ENCODE peak calls at places on chromosomes 12 and 14, in five cellular contexts. T is suprapubic skin, L is HCT116, O is A549, J is ovary. M is an unnamed sample.

GRCh38 chr12:82841379-82841778 is 154.7 kb downstream of the TMTC2 start:
- DNase-seq in T (no peak), L (no peak), O (no peak), J (no peak), M (no peak)

GRCh38 chr12:24233519-24234246 is 284.2 kb upstream of the SOX5 start:
- DNase-seq in O (no peak), T (no peak), J (no peak), L (no peak), M (no peak)

GRCh38 chr14:77529963-77530362 is 31.3 kb upstream of the ISM2 start:
- DNase-seq in T (no peak), J (no peak), L (no peak), O (no peak), M (no peak)

GRCh38 chr14:49089078-49089477 is 497.1 kb downstream of the RPS29 start:
- DNase-seq in T (no peak), O (no peak), J (no peak), L (no peak), M (no peak)

GRCh38 chr12:46711756-46712155 is 114.0 kb downstream of the SLC38A4 start:
- DNase-seq in O (no peak), L (no peak), T (no peak), J (no peak), M (no peak)

GRCh38 chr14:91891721-91892220 is 24.4 kb upstream of the TC2N start:
- DNase-seq in J (no peak), T (no peak), L (no peak), O (no peak), M (no peak)

GRCh38 chr12:104573-105081 is 38.1 kb downstream of the IQSEC3 start:
- DNase-seq in O (no peak), L (no peak), T (no peak), J (peak; percentile 31), M (no peak)

GRCh38 chr14:77041837-77042557 is 13.5 kb upstream of the IRF2BPL start:
- DNase-seq in T (no peak), J (peak; percentile 65), O (no peak), L (no peak), M (no peak)

GRCh38 chr14:75673345-75673744 is 12.3 kb downstream of the TTLL5 start:
- DNase-seq in L (no peak), J (no peak), O (no peak), T (no peak), M (no peak)

GRCh38 chr14:69769623-69770022 is 2.7 kb downstream of the SRSF5 start:
- DNase-seq in O (no peak), J (peak; percentile 21), L (no peak), T (no peak), M (no peak)

GRCh38 chr12:108666326-108666995 is 32.8 kb upstream of the SELPLG start:
- DNase-seq in O (no peak), T (peak; percentile 82), J (no peak), L (no peak), M (no peak)

GRCh38 chr12:93146278-93146939 is 217.3 kb upstream of the EEA1 start:
- DNase-seq in L (no peak), T (no peak), J (no peak), O (no peak), M (no peak)

GRCh38 chr14:81164167-81164774 is 56.5 kb downstream of the GTF2A1 start:
- DNase-seq in J (no peak), T (no peak), O (peak; percentile 82), L (peak; percentile 83), M (no peak)

GRCh38 chr14:30251557-30252100 is 307.3 kb upstream of the G2E3 start:
- DNase-seq in J (no peak), L (no peak), T (no peak), O (no peak), M (no peak)

GRCh38 chr12:121060149-121061001 is 21.3 kb upstream of the OASL start:
- DNase-seq in J (peak; percentile 49), L (peak; percentile 67), T (no peak), O (peak; percentile 76), M (no peak)

GRCh38 chr12:32440120-32440865 is 40.9 kb downstream of the FGD4 start:
- DNase-seq in J (no peak), O (no peak), L (no peak), T (no peak), M (no peak)

GRCh38 chr12:11823043-11823442 is 173.6 kb downstream of the ETV6 start:
- DNase-seq in L (no peak), O (no peak), T (no peak), J (no peak), M (no peak)

GRCh38 chr12:121576851-121577391 is 3.9 kb downstream of the KDM2B start:
- DNase-seq in L (no peak), O (peak; percentile 73), T (no peak), J (no peak), M (no peak)

GRCh38 chr14:77625360-77625759 is 8.9 kb upstream of the SPTLC2 start:
- DNase-seq in L (no peak), T (no peak), J (no peak), O (no peak), M (no peak)

GRCh38 chr14:106372870-106373657 is 846.7 kb downstream of the TMEM121 start:
- DNase-seq in J (peak; percentile 18), T (no peak), O (peak; percentile 51), L (peak; percentile 7), M (no peak)

GRCh38 chr14:99579903-99580570 is 24.0 kb downstream of the CCDC85C start:
- DNase-seq in L (peak; percentile 47), J (no peak), O (peak; percentile 89), T (no peak), M (no peak)

GRCh38 chr12:6312529-6313325 is 2.2 kb downstream of the PLEKHG6 start:
- DNase-seq in T (peak; percentile 75), O (no peak), L (no peak), J (no peak), M (no peak)

GRCh38 chr12:15276088-15276698 is 46.1 kb upstream of the PTPRO start:
- DNase-seq in J (no peak), T (no peak), O (peak; percentile 48), L (peak; percentile 16), M (no peak)

GRCh38 chr12:81992461-81992860 is 233.3 kb upstream of the PPFIA2 start:
- DNase-seq in O (peak; percentile 15), L (peak; percentile 21), T (no peak), J (no peak), M (no peak)

GRCh38 chr14:35347323-35348043 is 55.3 kb downstream of the PSMA6 start:
- DNase-seq in L (no peak), J (no peak), T (peak; percentile 52), O (no peak), M (no peak)

GRCh38 chr12:95774311-95775045 is 16.1 kb downstream of the NTN4 start:
- DNase-seq in L (no peak), O (no peak), T (no peak), J (no peak), M (no peak)

GRCh38 chr14:31510222-31510621 is 22.4 kb upstream of the GPR33 start:
- DNase-seq in J (no peak), O (peak; percentile 16), T (no peak), L (peak; percentile 27), M (no peak)

GRCh38 chr14:93543766-93544165 is 113.0 kb downstream of the UNC79 start:
- DNase-seq in T (no peak), O (peak; percentile 32), J (no peak), L (peak; percentile 19), M (no peak)

GRCh38 chr12:96986883-96987523 is 79.9 kb downstream of the NEDD1 start:
- DNase-seq in O (peak; percentile 51), T (no peak), L (peak; percentile 27), J (no peak), M (no peak)

GRCh38 chr12:6647083-6647604 is at the start of gene ACRBP:
- DNase-seq in O (no peak), T (peak; percentile 85), J (peak; percentile 82), L (no peak), M (no peak)

GRCh38 chr12:113142173-113142885 is 6.8 kb upstream of the RASAL1 start:
- DNase-seq in L (no peak), O (no peak), T (peak; percentile 74), J (no peak), M (no peak)

GRCh38 chr12:42325776-42326465 is at the start of the genes PPHLN1 and ZCRB1:
- DNase-seq in O (peak; percentile 87), J (peak; percentile 88), T (peak; percentile 87), L (peak; percentile 51), M (peak; percentile 22)
- TF ChIP-seq POLR2A in O (peak; percentile 68), J (peak; percentile 71), T (no peak), L (peak; percentile 76), M (peak; percentile 76)

GRCh38 chr12:57770734-57771133 is 1.2 kb downstream of the METTL1 start:
- DNase-seq in O (no peak), L (no peak), T (no peak), J (no peak), M (no peak)
- H3K4me3 ChIP-seq in O (peak overlapping the region; percentile 77), L (peak overlapping the region; percentile 91), T (no peak overlapping the region), J (no peak overlapping the region), M (no peak overlapping the region)

GRCh38 chr12:74021937-74022336 is 515.7 kb upstream of the ATXN7L3B start:
- DNase-seq in O (peak; percentile 92), J (peak; percentile 18), T (no peak), L (peak; percentile 68), M (no peak)
- TF ChIP-seq CTCF in O (peak; percentile 80), J (no peak), T (no peak), L (peak; percentile 77), M (peak; percentile 68)

DNA sequence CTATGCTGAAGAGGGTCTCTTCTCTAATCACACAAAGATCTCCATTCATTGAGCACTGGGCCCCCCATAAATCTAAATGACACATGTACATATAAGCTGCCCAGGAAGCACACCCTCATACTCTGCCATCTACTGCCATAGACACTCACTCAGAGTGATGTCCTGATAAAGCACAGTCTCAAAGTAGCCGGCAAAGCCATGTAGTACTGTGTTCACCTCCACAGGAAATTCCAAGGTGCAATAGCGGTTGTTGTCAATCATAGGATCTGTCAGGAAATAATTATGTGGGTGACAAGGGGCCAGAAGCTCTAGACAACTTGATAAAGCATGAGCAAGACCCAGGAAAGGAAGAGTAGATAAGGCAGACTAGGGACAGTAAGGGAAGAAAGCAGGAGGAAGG is 3.3 kb upstream of the RBM23 start:
- DNase-seq in O (no peak), T (no peak), J (no peak), L (no peak), M (no peak)
- TF ChIP-seq POLR2A in O (no peak), T (no peak), J (no peak), L (no peak), M (no peak)

GRCh38 chr12:87975879-87976278 is 53.3 kb downstream of the C12orf50 start:
- DNase-seq in T (no peak), O (no peak), J (no peak), L (no peak), M (no peak)
- H3K4me3 ChIP-seq in T (no peak overlapping the region), O (no peak overlapping the region), J (no peak overlapping the region), L (no peak overlapping the region), M (no peak overlapping the region)

GRCh38 chr12:50102186-50102585 is 1.6 kb upstream of the GPD1 start:
- DNase-seq in J (no peak), O (no peak), L (no peak), T (no peak), M (no peak)

GRCh38 chr12:50099302-50100008 is 4.4 kb upstream of the GPD1 start:
- DNase-seq in O (no peak), L (no peak), J (no peak), T (no peak), M (no peak)

GRCh38 chr12:50100561-50100960 is 3.2 kb upstream of the GPD1 start:
- DNase-seq in T (no peak), J (no peak), O (no peak), L (no peak), M (no peak)

GRCh38 chr12:50101663-50102062 is 2.1 kb upstream of the GPD1 start:
- DNase-seq in L (peak; percentile 27), J (no peak), O (peak; percentile 57), T (no peak), M (no peak)

GRCh38 chr12:50097952-50098351 is 5.9 kb upstream of the GPD1 start:
- DNase-seq in J (no peak), L (no peak), O (no peak), T (no peak), M (no peak)
- TF ChIP-seq CTCF in J (no peak), L (no peak), O (no peak), T (no peak), M (no peak)